ENCODE peak calls at places on chromosomes 3 and 15, in ten cellular contexts. X is naive thymus-derived CD4-positive, alpha-beta T cell; A is NCI-H1694; I is stimulated activated CD4-positive, alpha-beta T cell treated with anti-CD3 and anti-CD28 coated beads, Interleukin-1b, Interleukin-23, amount 100 ng/mL, for 1 hour; H is NB4; Z is sciatic nerve; G is right cardiac atrium; M is tibial artery; D is BJ; S is cardiac fibroblast. Y is an unnamed sample.

GRCh38 chr3:32733631-32734229 is 48.7 kb downstream of the CNOT10 start:
- DNase-seq in Z (no peak), D (peak), G (no peak), I (no peak), X (no peak), H (peak), A (no peak), S (peak), M (no peak), Y (peak)

GRCh38 chr15:56617628-56618027 is 115.7 kb downstream of the ZNF280D start:
- DNase-seq in M (no peak), Z (no peak), X (no peak), G (no peak), S (no peak), A (no peak), I (no peak), D (no peak), H (no peak), Y (no peak)

GRCh38 chr3:196650740-196651311 is 11.3 kb downstream of the NRROS start:
- DNase-seq in M (no peak), X (no peak), H (peak), Z (no peak), I (no peak), S (peak), A (no peak), G (peak), D (peak), Y (peak)

GRCh38 chr3:34780973-34781372 is 858.4 kb upstream of the ARPP21 start:
- DNase-seq in G (no peak), Z (no peak), H (no peak), I (no peak), M (no peak), D (no peak), S (no peak), A (no peak), X (no peak), Y (no peak)

GRCh38 chr3:158384019-158384418 is 187.0 kb upstream of the MLF1 start:
- DNase-seq in D (no peak), G (no peak), X (no peak), A (no peak), H (no peak), Z (no peak), I (no peak), M (no peak), S (no peak), Y (no peak)

GRCh38 chr15:29701151-29701550 is 121.1 kb downstream of the TJP1 start:
- DNase-seq in Z (no peak), G (no peak), A (no peak), D (no peak), X (no peak), M (no peak), I (no peak), S (no peak), H (no peak), Y (no peak)

GRCh38 chr3:171028025-171028778 is 1.7 kb upstream of the SLC2A2 start:
- DNase-seq in G (peak), X (peak), Z (peak), A (no peak), D (peak), M (peak), H (no peak), S (peak), I (no peak), Y (peak)

GRCh38 chr3:126549861-126550487 is 8.8 kb downstream of the C3orf22 start:
- DNase-seq in A (no peak), S (no peak), X (peak), I (no peak), G (no peak), Z (peak), D (no peak), M (peak), H (no peak), Y (no peak)

GRCh38 chr15:52466716-52467115 is 62.0 kb downstream of the MYO5A start:
- DNase-seq in Z (no peak), D (no peak), I (no peak), X (no peak), H (no peak), G (no peak), M (no peak), S (no peak), A (no peak), Y (no peak)

GRCh38 chr15:88627463-88627862 is 6.3 kb downstream of the AEN start:
- DNase-seq in Z (no peak), A (no peak), G (no peak), D (no peak), S (no peak), X (no peak), M (no peak), I (no peak), H (no peak), Y (no peak)

GRCh38 chr3:54970895-54971294 is 43.0 kb upstream of the LRTM1 start:
- DNase-seq in Z (no peak), X (no peak), D (no peak), S (peak), G (no peak), A (no peak), M (no peak), I (no peak), H (no peak), Y (no peak)

GRCh38 chr3:108552267-108553159 is 36.7 kb downstream of the CIP2A start:
- DNase-seq in A (peak), S (peak), D (no peak), Z (no peak), X (no peak), G (no peak), I (no peak), M (no peak), H (peak), Y (peak)

GRCh38 chr3:19748782-19749447 is 185.1 kb downstream of the EFHB start:
- DNase-seq in X (no peak), A (no peak), D (no peak), M (no peak), G (no peak), I (no peak), Z (no peak), H (no peak), S (no peak), Y (no peak)

GRCh38 chr15:65164139-65164538 is 21.0 kb downstream of the CLPX start:
- DNase-seq in A (no peak), H (no peak), D (no peak), X (no peak), G (no peak), Z (no peak), I (no peak), S (no peak), M (no peak), Y (no peak)

GRCh38 chr3:181773921-181774320 is 62.2 kb downstream of the SOX2 start:
- DNase-seq in G (no peak), I (no peak), M (no peak), A (no peak), S (no peak), H (no peak), D (no peak), Z (no peak), X (no peak), Y (no peak)

GRCh38 chr3:158950131-158950901 is 148.5 kb downstream of the MFSD1 start:
- DNase-seq in X (no peak), I (no peak), Z (no peak), A (no peak), D (no peak), G (no peak), H (no peak), S (no peak), M (no peak), Y (no peak)

GRCh38 chr3:19711160-19711782 is 222.7 kb downstream of the EFHB start:
- DNase-seq in S (no peak), A (no peak), X (no peak), H (no peak), M (no peak), G (no peak), Z (no peak), I (no peak), D (no peak), Y (no peak)

GRCh38 chr3:172546628-172547214 is 23.5 kb upstream of the TNFSF10 start:
- DNase-seq in G (no peak), S (no peak), X (no peak), I (no peak), Z (no peak), A (no peak), H (no peak), D (no peak), M (no peak), Y (no peak)

GRCh38 chr3:71905426-71905825 is 120.5 kb upstream of the PROK2 start:
- DNase-seq in M (no peak), A (no peak), G (peak), Z (no peak), H (peak), I (no peak), D (no peak), X (no peak), S (no peak), Y (no peak)

GRCh38 chr3:13546667-13547171 is 2.2 kb upstream of the FBLN2 start:
- DNase-seq in Z (no peak), A (no peak), H (no peak), G (peak), D (no peak), I (no peak), M (no peak), X (no peak), S (peak), Y (no peak)

GRCh38 chr15:67501836-67502461 is 19.0 kb upstream of the C15orf61 start:
- DNase-seq in A (no peak), D (no peak), Z (no peak), I (no peak), X (no peak), M (no peak), H (peak), S (no peak), G (no peak), Y (no peak)

GRCh38 chr3:83928391-83928790 is 1030.4 kb upstream of the CADM2 start:
- DNase-seq in G (no peak), M (no peak), D (no peak), X (no peak), Z (no peak), I (no peak), A (no peak), H (peak), S (no peak), Y (peak)

GRCh38 chr3:48962340-48962739 is 27.7 kb upstream of the P4HTM start:
- DNase-seq in X (no peak), D (no peak), Z (no peak), S (no peak), I (no peak), G (no peak), H (no peak), A (no peak), M (no peak), Y (no peak)

GRCh38 chr3:89570465-89570864 is 463.0 kb downstream of the EPHA3 start:
- DNase-seq in G (no peak), H (no peak), A (no peak), Z (no peak), M (no peak), S (no peak), D (no peak), X (no peak), I (no peak), Y (no peak)

GRCh38 chr15:28915041-28915810 is 29.5 kb downstream of the APBA2 start:
- DNase-seq in D (no peak), H (no peak), G (no peak), X (no peak), M (no peak), I (no peak), A (no peak), Z (no peak), S (no peak), Y (no peak)

GRCh38 chr3:48465531-48466378 is 19.2 kb downstream of the ATRIP start:
- DNase-seq in I (no peak), A (no peak), M (peak), S (peak), Z (peak), H (peak), X (peak), G (peak), D (peak), Y (peak)

GRCh38 chr3:122484985-122485384 is 29.8 kb downstream of the KPNA1 start:
- DNase-seq in Z (no peak), D (peak), X (no peak), G (no peak), I (no peak), S (peak), H (no peak), A (no peak), M (no peak), Y (peak)

GRCh38 chr15:63157891-63158431 is 684 bp upstream of the RPS27L start:
- DNase-seq in Z (peak), H (peak), S (peak), A (no peak), X (no peak), I (no peak), D (peak), M (peak), G (peak), Y (peak)

GRCh38 chr15:41969851-41970431 is 2.4 kb downstream of the EHD4 start:
- DNase-seq in I (no peak), A (no peak), D (no peak), Z (peak), S (no peak), H (peak), X (peak), G (no peak), M (peak), Y (no peak)

GRCh38 chr3:147298511-147298982 is 107.8 kb downstream of the ZIC4 start:
- DNase-seq in M (no peak), S (peak), G (no peak), X (no peak), Z (no peak), I (no peak), D (peak), H (peak), A (no peak), Y (peak)

Y was measured in ACHN.